ENCODE peak calls at places on chromosome 4, in nine cellular contexts. One of them, this sample, is unnamed. For H3K4me1, the result is how much of the 10 kb centered on the place peaks cover.

GRCh38 chr4:111362891-111363290 is 740.0 kb upstream of the PITX2 start:
- DNase-seq in kidney: no peak
- DNase-seq in right lobe of liver: no peak
- DNase-seq in colonic mucosa: no peak
- DNase-seq in CD8-positive, alpha-beta memory T cell: no peak
- DNase-seq in cardiac muscle cell: peak
- DNase-seq in RWPE2: no peak
- DNase-seq in stomach: no peak
- DNase-seq in SJSA1: no peak
- DNase-seq in this sample: no peak

GRCh38 chr4:16106956-16107355 is 23.1 kb upstream of the PROM1 start:
- DNase-seq in kidney: no peak
- DNase-seq in cardiac muscle cell: no peak
- DNase-seq in colonic mucosa: no peak
- DNase-seq in RWPE2: no peak
- DNase-seq in CD8-positive, alpha-beta memory T cell: no peak
- DNase-seq in stomach: no peak
- DNase-seq in SJSA1: no peak
- DNase-seq in right lobe of liver: no peak
- DNase-seq in this sample: peak

GRCh38 chr4:163395758-163396157 is 52.1 kb downstream of the NPY5R start:
- DNase-seq in RWPE2: no peak
- DNase-seq in cardiac muscle cell: peak
- DNase-seq in stomach: no peak
- DNase-seq in colonic mucosa: no peak
- DNase-seq in kidney: no peak
- DNase-seq in CD8-positive, alpha-beta memory T cell: no peak
- DNase-seq in right lobe of liver: no peak
- DNase-seq in SJSA1: no peak
- DNase-seq in this sample: no peak

GRCh38 chr4:178633263-178633662 is 1191.0 kb upstream of the AGA start:
- DNase-seq in RWPE2: no peak
- DNase-seq in cardiac muscle cell: no peak
- DNase-seq in kidney: no peak
- DNase-seq in CD8-positive, alpha-beta memory T cell: no peak
- DNase-seq in colonic mucosa: no peak
- DNase-seq in right lobe of liver: no peak
- DNase-seq in SJSA1: no peak
- DNase-seq in stomach: no peak
- DNase-seq in this sample: no peak

GRCh38 chr4:122777846-122778501 is 45.5 kb downstream of the BBS12 start:
- DNase-seq in stomach: no peak
- DNase-seq in cardiac muscle cell: peak
- DNase-seq in SJSA1: peak
- DNase-seq in kidney: no peak
- DNase-seq in right lobe of liver: no peak
- DNase-seq in CD8-positive, alpha-beta memory T cell: no peak
- DNase-seq in RWPE2: no peak
- DNase-seq in colonic mucosa: no peak
- DNase-seq in this sample: no peak

GRCh38 chr4:174461438-174462106 is 60.7 kb downstream of the HPGD start:
- DNase-seq in kidney: no peak
- DNase-seq in colonic mucosa: peak
- DNase-seq in right lobe of liver: no peak
- DNase-seq in cardiac muscle cell: peak
- DNase-seq in RWPE2: no peak
- DNase-seq in CD8-positive, alpha-beta memory T cell: no peak
- DNase-seq in stomach: no peak
- DNase-seq in SJSA1: peak
- DNase-seq in this sample: no peak

GRCh38 chr4:71195932-71196331 is 142.9 kb upstream of the SLC4A4 start:
- DNase-seq in kidney: no peak
- DNase-seq in stomach: no peak
- DNase-seq in colonic mucosa: no peak
- DNase-seq in RWPE2: no peak
- DNase-seq in SJSA1: no peak
- DNase-seq in CD8-positive, alpha-beta memory T cell: no peak
- DNase-seq in right lobe of liver: no peak
- DNase-seq in cardiac muscle cell: peak
- DNase-seq in this sample: no peak

GRCh38 chr4:145945431-145946155 is 7.0 kb upstream of the ZNF827 start:
- DNase-seq in RWPE2: no peak
- DNase-seq in CD8-positive, alpha-beta memory T cell: no peak
- DNase-seq in cardiac muscle cell: no peak
- DNase-seq in SJSA1: no peak
- DNase-seq in colonic mucosa: no peak
- DNase-seq in right lobe of liver: no peak
- DNase-seq in stomach: no peak
- DNase-seq in kidney: no peak
- DNase-seq in this sample: no peak

GRCh38 chr4:13530823-13531608 is 13.3 kb downstream of the NKX3-2 start:
- DNase-seq in SJSA1: no peak
- DNase-seq in colonic mucosa: no peak
- DNase-seq in cardiac muscle cell: no peak
- DNase-seq in RWPE2: no peak
- DNase-seq in CD8-positive, alpha-beta memory T cell: no peak
- DNase-seq in right lobe of liver: no peak
- DNase-seq in stomach: no peak
- DNase-seq in kidney: no peak
- DNase-seq in this sample: no peak

GRCh38 chr4:80268081-80268823 is 1.8 kb downstream of the FGF5 start:
- DNase-seq in SJSA1: no peak
- DNase-seq in kidney: no peak
- DNase-seq in right lobe of liver: no peak
- DNase-seq in RWPE2: no peak
- DNase-seq in stomach: no peak
- DNase-seq in cardiac muscle cell: peak
- DNase-seq in colonic mucosa: no peak
- DNase-seq in CD8-positive, alpha-beta memory T cell: no peak
- DNase-seq in this sample: no peak

GRCh38 chr4:122702939-122703338 is 29.6 kb upstream of the BBS12 start:
- DNase-seq in RWPE2: no peak
- DNase-seq in SJSA1: no peak
- DNase-seq in kidney: no peak
- DNase-seq in cardiac muscle cell: no peak
- DNase-seq in stomach: peak
- DNase-seq in colonic mucosa: peak
- DNase-seq in right lobe of liver: no peak
- DNase-seq in CD8-positive, alpha-beta memory T cell: no peak
- DNase-seq in this sample: no peak

GRCh38 chr4:98556451-98556850 is 102.0 kb downstream of the TSPAN5 start:
- DNase-seq in cardiac muscle cell: peak
- DNase-seq in CD8-positive, alpha-beta memory T cell: no peak
- DNase-seq in colonic mucosa: no peak
- DNase-seq in right lobe of liver: no peak
- DNase-seq in SJSA1: no peak
- DNase-seq in kidney: no peak
- DNase-seq in stomach: no peak
- DNase-seq in RWPE2: no peak
- DNase-seq in this sample: no peak

GRCh38 chr4:98555798-98556445 is 102.5 kb downstream of the TSPAN5 start:
- DNase-seq in stomach: no peak
- DNase-seq in colonic mucosa: no peak
- DNase-seq in cardiac muscle cell: peak
- DNase-seq in SJSA1: no peak
- DNase-seq in right lobe of liver: no peak
- DNase-seq in CD8-positive, alpha-beta memory T cell: no peak
- DNase-seq in RWPE2: no peak
- DNase-seq in kidney: no peak
- DNase-seq in this sample: no peak

GRCh38 chr4:98557497-98557896 is 100.9 kb downstream of the TSPAN5 start:
- DNase-seq in colonic mucosa: no peak
- DNase-seq in right lobe of liver: no peak
- DNase-seq in cardiac muscle cell: peak
- DNase-seq in stomach: no peak
- DNase-seq in SJSA1: peak
- DNase-seq in CD8-positive, alpha-beta memory T cell: no peak
- DNase-seq in kidney: no peak
- DNase-seq in RWPE2: no peak
- DNase-seq in this sample: peak

GRCh38 chr4:98558770-98559169 is 99.6 kb downstream of the TSPAN5 start:
- DNase-seq in SJSA1: no peak
- DNase-seq in RWPE2: no peak
- DNase-seq in colonic mucosa: no peak
- DNase-seq in right lobe of liver: no peak
- DNase-seq in kidney: no peak
- DNase-seq in cardiac muscle cell: no peak
- DNase-seq in stomach: no peak
- DNase-seq in CD8-positive, alpha-beta memory T cell: no peak
- DNase-seq in this sample: no peak

GRCh38 chr4:98558366-98558765 is 100.0 kb downstream of the TSPAN5 start:
- DNase-seq in CD8-positive, alpha-beta memory T cell: no peak
- DNase-seq in colonic mucosa: no peak
- DNase-seq in right lobe of liver: no peak
- DNase-seq in RWPE2: no peak
- DNase-seq in cardiac muscle cell: no peak
- DNase-seq in SJSA1: no peak
- DNase-seq in stomach: no peak
- DNase-seq in kidney: no peak
- DNase-seq in this sample: no peak
- H3K4me1 ChIP-seq in CD8-positive, alpha-beta memory T cell: under half
- H3K4me1 ChIP-seq in colonic mucosa: under half
- H3K4me1 ChIP-seq in right lobe of liver: under half
- H3K4me1 ChIP-seq in RWPE2: under half
- H3K4me1 ChIP-seq in cardiac muscle cell: under half
- H3K4me1 ChIP-seq in SJSA1: under half
- H3K4me1 ChIP-seq in stomach: under half
- H3K4me1 ChIP-seq in kidney: under half
- H3K4me1 ChIP-seq in this sample: under half

DNA sequence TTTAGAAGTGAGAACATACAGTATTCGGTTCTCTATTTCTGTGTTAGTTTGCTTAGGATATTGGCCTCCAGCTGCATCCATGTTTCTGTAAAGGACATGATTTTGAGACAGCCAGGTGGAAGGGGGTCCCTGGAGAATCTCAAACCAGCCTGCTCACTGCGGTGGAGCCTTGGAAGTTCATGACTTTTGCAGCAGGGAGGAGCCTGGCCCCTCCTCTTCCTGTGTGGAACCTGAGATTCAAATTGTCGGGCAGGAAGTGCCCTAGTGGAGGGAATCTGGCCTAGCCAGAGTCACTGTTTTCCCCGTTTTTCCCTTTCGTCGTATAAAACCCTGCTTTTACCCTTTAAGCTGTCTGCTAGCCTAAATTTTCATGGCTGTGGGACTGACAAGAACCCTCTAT is 762.6 kb downstream of the PCDH18 start:
- DNase-seq in kidney: no peak
- DNase-seq in stomach: no peak
- DNase-seq in SJSA1: no peak
- DNase-seq in RWPE2: no peak
- DNase-seq in colonic mucosa: no peak
- DNase-seq in CD8-positive, alpha-beta memory T cell: no peak
- DNase-seq in cardiac muscle cell: no peak
- DNase-seq in right lobe of liver: no peak
- DNase-seq in this sample: no peak
- H3K4me3 ChIP-seq in kidney: no peak
- H3K4me3 ChIP-seq in stomach: no peak
- H3K4me3 ChIP-seq in SJSA1: no peak
- H3K4me3 ChIP-seq in RWPE2: no peak
- H3K4me3 ChIP-seq in colonic mucosa: no peak
- H3K4me3 ChIP-seq in CD8-positive, alpha-beta memory T cell: no peak
- H3K4me3 ChIP-seq in cardiac muscle cell: no peak
- H3K4me3 ChIP-seq in right lobe of liver: no peak
- H3K4me3 ChIP-seq in this sample: no peak

DNA sequence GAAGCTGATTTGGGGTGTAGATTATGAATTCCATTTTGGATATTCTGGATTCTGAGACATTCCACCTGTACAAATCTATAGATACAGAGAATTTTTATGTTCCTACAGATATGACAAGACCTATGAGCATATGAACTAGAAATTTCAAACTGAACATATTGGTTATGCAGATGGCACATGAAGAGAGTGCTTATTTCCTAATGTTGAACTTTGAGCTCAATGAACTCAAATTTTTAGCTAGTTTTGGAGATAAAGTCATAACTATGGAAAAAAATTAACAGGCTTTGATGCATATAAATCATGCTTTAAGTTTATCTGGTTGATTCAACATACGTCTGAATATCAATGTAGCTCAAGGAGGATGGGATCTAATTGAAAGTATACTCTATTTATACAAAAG is 8.9 kb downstream of the CHIC2 start:
- DNase-seq in kidney: no peak
- DNase-seq in stomach: no peak
- DNase-seq in SJSA1: no peak
- DNase-seq in cardiac muscle cell: no peak
- DNase-seq in colonic mucosa: no peak
- DNase-seq in RWPE2: no peak
- DNase-seq in right lobe of liver: no peak
- DNase-seq in CD8-positive, alpha-beta memory T cell: no peak
- DNase-seq in this sample: no peak
- H3K4me1 ChIP-seq in kidney: under half
- H3K4me1 ChIP-seq in stomach: half or more
- H3K4me1 ChIP-seq in SJSA1: under half
- H3K4me1 ChIP-seq in cardiac muscle cell: under half
- H3K4me1 ChIP-seq in colonic mucosa: under half
- H3K4me1 ChIP-seq in RWPE2: under half
- H3K4me1 ChIP-seq in right lobe of liver: under half
- H3K4me1 ChIP-seq in CD8-positive, alpha-beta memory T cell: half or more
- H3K4me1 ChIP-seq in this sample: under half

GRCh38 chr4:68465058-68465457 is 17.8 kb downstream of the TMPRSS11E start:
- DNase-seq in kidney: no peak
- DNase-seq in CD8-positive, alpha-beta memory T cell: no peak
- DNase-seq in right lobe of liver: no peak
- DNase-seq in SJSA1: peak
- DNase-seq in cardiac muscle cell: no peak
- DNase-seq in colonic mucosa: no peak
- DNase-seq in RWPE2: no peak
- DNase-seq in stomach: no peak
- DNase-seq in this sample: no peak

GRCh38 chr4:68469482-68469881 is 22.2 kb downstream of the TMPRSS11E start:
- DNase-seq in RWPE2: no peak
- DNase-seq in CD8-positive, alpha-beta memory T cell: no peak
- DNase-seq in stomach: no peak
- DNase-seq in kidney: no peak
- DNase-seq in cardiac muscle cell: no peak
- DNase-seq in SJSA1: no peak
- DNase-seq in right lobe of liver: no peak
- DNase-seq in colonic mucosa: no peak
- DNase-seq in this sample: no peak

GRCh38 chr4:68463796-68464195 is 16.5 kb downstream of the TMPRSS11E start:
- DNase-seq in colonic mucosa: no peak
- DNase-seq in SJSA1: no peak
- DNase-seq in RWPE2: no peak
- DNase-seq in CD8-positive, alpha-beta memory T cell: no peak
- DNase-seq in cardiac muscle cell: no peak
- DNase-seq in kidney: no peak
- DNase-seq in stomach: no peak
- DNase-seq in right lobe of liver: no peak
- DNase-seq in this sample: no peak

GRCh38 chr4:68466185-68466584 is 18.9 kb downstream of the TMPRSS11E start:
- DNase-seq in cardiac muscle cell: peak
- DNase-seq in kidney: no peak
- DNase-seq in RWPE2: no peak
- DNase-seq in SJSA1: peak
- DNase-seq in stomach: no peak
- DNase-seq in right lobe of liver: no peak
- DNase-seq in colonic mucosa: no peak
- DNase-seq in CD8-positive, alpha-beta memory T cell: no peak
- DNase-seq in this sample: no peak

DNA sequence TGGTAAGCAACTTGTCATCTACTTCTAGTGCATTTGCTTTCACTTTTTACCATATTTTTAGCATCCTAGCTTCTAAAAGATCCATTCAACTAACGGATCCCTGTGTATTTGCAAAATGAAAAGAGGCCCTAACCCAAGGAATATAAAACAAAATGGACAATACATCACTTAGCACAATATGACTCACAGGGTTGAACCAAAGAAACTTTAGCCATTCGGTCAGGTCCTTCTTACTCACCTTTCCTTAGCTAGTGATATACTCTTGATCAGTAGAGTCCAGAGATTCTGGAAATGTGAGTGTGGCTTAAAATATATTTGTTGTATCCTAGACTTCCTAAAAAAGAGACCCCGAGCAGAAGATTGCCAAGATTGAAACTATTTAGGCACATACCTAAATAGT is 19.5 kb downstream of the TMPRSS11E start:
- DNase-seq in colonic mucosa: no peak
- DNase-seq in cardiac muscle cell: no peak
- DNase-seq in kidney: no peak
- DNase-seq in RWPE2: no peak
- DNase-seq in right lobe of liver: no peak
- DNase-seq in SJSA1: no peak
- DNase-seq in stomach: no peak
- DNase-seq in CD8-positive, alpha-beta memory T cell: no peak
- DNase-seq in this sample: no peak
- H3K4me3 ChIP-seq in colonic mucosa: no peak
- H3K4me3 ChIP-seq in cardiac muscle cell: no peak
- H3K4me3 ChIP-seq in kidney: no peak
- H3K4me3 ChIP-seq in RWPE2: no peak
- H3K4me3 ChIP-seq in right lobe of liver: no peak
- H3K4me3 ChIP-seq in SJSA1: no peak
- H3K4me3 ChIP-seq in stomach: no peak
- H3K4me3 ChIP-seq in CD8-positive, alpha-beta memory T cell: no peak
- H3K4me3 ChIP-seq in this sample: no peak